ENCODE peak calls at places on chromosome 3, in ten cellular contexts. I, Q, S, R, M, T, L, V, B and X are unnamed samples. For H3K4me1, the result is how much of the 10 kb centered on the place peaks cover.

GRCh38 chr3:76308541-76308940 is 523.2 kb upstream of the ZNF717 start:
- DNase-seq in I (no peak), Q (no peak), S (no peak), R (no peak), M (no peak), T (no peak), L (no peak), V (no peak), B (no peak), X (no peak)

GRCh38 chr3:17832021-17832420 is 89.6 kb upstream of the TBC1D5 start:
- DNase-seq in I (no peak), Q (no peak), S (no peak), R (no peak), M (no peak), T (no peak), L (no peak), V (no peak), B (no peak), X (no peak)

GRCh38 chr3:147881933-147882332 is 472.8 kb downstream of the ZIC1 start:
- DNase-seq in I (no peak), Q (no peak), S (no peak), R (no peak), M (peak), T (no peak), L (no peak), V (no peak), B (no peak), X (no peak)

GRCh38 chr3:99499235-99499798 is 139.1 kb upstream of the COL8A1 start:
- DNase-seq in I (no peak), Q (no peak), S (peak), R (peak), M (peak), T (peak), L (peak), V (no peak), B (no peak), X (no peak)

GRCh38 chr3:166123576-166123975 is 286.4 kb upstream of the BCHE start:
- DNase-seq in I (no peak), Q (no peak), S (no peak), R (no peak), M (peak), T (no peak), L (no peak), V (no peak), B (no peak), X (no peak)

GRCh38 chr3:10187295-10187876 is 22.7 kb downstream of the IRAK2 start:
- DNase-seq in I (no peak), Q (no peak), S (no peak), R (no peak), M (peak), T (no peak), L (no peak), V (no peak), B (no peak), X (no peak)

GRCh38 chr3:157098823-157099185 is 61.1 kb downstream of the CCNL1 start:
- DNase-seq in I (no peak), Q (no peak), S (no peak), R (no peak), M (no peak), T (no peak), L (no peak), V (no peak), B (no peak), X (no peak)

GRCh38 chr3:69739204-69740102 is at the start of gene MITF:
- DNase-seq in I (peak), Q (peak), S (peak), R (peak), M (peak), T (peak), L (no peak), V (no peak), B (no peak), X (no peak)

GRCh38 chr3:49703443-49703927 is 14.1 kb downstream of the RNF123 start:
- DNase-seq in I (peak), Q (peak), S (peak), R (peak), M (peak), T (peak), L (peak), V (peak), B (peak), X (peak)

GRCh38 chr3:157794771-157795170 is 291.6 kb upstream of the VEPH1 start:
- DNase-seq in I (no peak), Q (no peak), S (no peak), R (no peak), M (no peak), T (no peak), L (no peak), V (no peak), B (no peak), X (no peak)

GRCh38 chr3:53629396-53629711 is 134.9 kb downstream of the CACNA1D start:
- DNase-seq in I (no peak), Q (no peak), S (no peak), R (no peak), M (no peak), T (peak), L (no peak), V (no peak), B (no peak), X (no peak)

GRCh38 chr3:111237906-111238305 is 166.3 kb downstream of the NECTIN3 start:
- DNase-seq in I (no peak), Q (no peak), S (no peak), R (no peak), M (no peak), T (no peak), L (no peak), V (no peak), B (no peak), X (no peak)

GRCh38 chr3:36965440-36965839 is 20.6 kb upstream of the TRANK1 start:
- DNase-seq in I (no peak), Q (no peak), S (no peak), R (peak), M (peak), T (no peak), L (no peak), V (no peak), B (no peak), X (no peak)

GRCh38 chr3:98557324-98558010 is 25.7 kb downstream of the GPR15 start:
- DNase-seq in I (no peak), Q (no peak), S (no peak), R (no peak), M (no peak), T (no peak), L (no peak), V (peak), B (no peak), X (peak)

GRCh38 chr3:11569156-11569741 is 74.5 kb downstream of the VGLL4 start:
- DNase-seq in I (no peak), Q (no peak), S (no peak), R (no peak), M (no peak), T (no peak), L (no peak), V (no peak), B (no peak), X (no peak)

GRCh38 chr3:44342191-44342790 is 3.7 kb downstream of the TCAIM start:
- DNase-seq in I (no peak), Q (no peak), S (no peak), R (no peak), M (no peak), T (no peak), L (no peak), V (no peak), B (no peak), X (no peak)

GRCh38 chr3:185490241-185490640 is 8.6 kb downstream of the TMEM41A start:
- DNase-seq in I (no peak), Q (no peak), S (no peak), R (no peak), M (no peak), T (no peak), L (no peak), V (no peak), B (no peak), X (no peak)

GRCh38 chr3:98115717-98116116 is 14.8 kb upstream of the OR5H1 start:
- DNase-seq in I (no peak), Q (no peak), S (no peak), R (no peak), M (no peak), T (no peak), L (no peak), V (no peak), B (no peak), X (no peak)

GRCh38 chr3:66761093-66761780 is 236.9 kb upstream of the KBTBD8 start:
- DNase-seq in I (no peak), Q (no peak), S (no peak), R (no peak), M (no peak), T (no peak), L (no peak), V (no peak), B (no peak), X (no peak)

GRCh38 chr3:127628788-127629456 is at the start of gene PODXL2:
- DNase-seq in I (no peak), Q (peak), S (peak), R (peak), M (peak), T (peak), L (peak), V (no peak), B (peak), X (peak)

GRCh38 chr3:188407158-188407880 is 253.4 kb downstream of the LPP start:
- DNase-seq in I (no peak), Q (no peak), S (no peak), R (no peak), M (no peak), T (no peak), L (no peak), V (no peak), B (no peak), X (no peak)

GRCh38 chr3:39962566-39962965 is 153.2 kb downstream of the MYRIP start:
- DNase-seq in I (no peak), Q (no peak), S (no peak), R (no peak), M (no peak), T (no peak), L (no peak), V (no peak), B (no peak), X (no peak)

GRCh38 chr3:10983219-10983916 is 9.2 kb upstream of the SLC6A1 start:
- DNase-seq in I (no peak), Q (peak), S (no peak), R (peak), M (peak), T (peak), L (peak), V (no peak), B (no peak), X (no peak)

GRCh38 chr3:38634133-38634532 is 15.4 kb downstream of the SCN5A start:
- DNase-seq in I (no peak), Q (no peak), S (peak), R (no peak), M (no peak), T (no peak), L (no peak), V (no peak), B (no peak), X (no peak)

GRCh38 chr3:157868168-157868567 is 238.1 kb downstream of the SHOX2 start:
- DNase-seq in I (no peak), Q (no peak), S (no peak), R (no peak), M (no peak), T (no peak), L (no peak), V (no peak), B (no peak), X (no peak)

GRCh38 chr3:179071569-179072397 is at the start of gene ZMAT3:
- DNase-seq in I (peak), Q (peak), S (peak), R (peak), M (peak), T (peak), L (peak), V (peak), B (peak), X (peak)

GRCh38 chr3:119319311-119319710 is 25.1 kb downstream of the ARHGAP31 start:
- DNase-seq in I (no peak), Q (no peak), S (no peak), R (no peak), M (no peak), T (no peak), L (no peak), V (no peak), B (no peak), X (no peak)

GRCh38 chr3:11154036-11154952 is at the start of gene HRH1:
- DNase-seq in I (no peak), Q (peak), S (peak), R (no peak), M (peak), T (no peak), L (no peak), V (no peak), B (no peak), X (no peak)

GRCh38 chr3:94524102-94524922 is 461.5 kb downstream of the NSUN3 start:
- DNase-seq in I (no peak), Q (no peak), S (no peak), R (peak), M (peak), T (no peak), L (no peak), V (no peak), B (no peak), X (no peak)

GRCh38 chr3:29901097-29901496 is 620.2 kb downstream of the RBMS3 start:
- DNase-seq in I (no peak), Q (no peak), S (no peak), R (no peak), M (no peak), T (no peak), L (no peak), V (no peak), B (no peak), X (no peak)

DNA sequence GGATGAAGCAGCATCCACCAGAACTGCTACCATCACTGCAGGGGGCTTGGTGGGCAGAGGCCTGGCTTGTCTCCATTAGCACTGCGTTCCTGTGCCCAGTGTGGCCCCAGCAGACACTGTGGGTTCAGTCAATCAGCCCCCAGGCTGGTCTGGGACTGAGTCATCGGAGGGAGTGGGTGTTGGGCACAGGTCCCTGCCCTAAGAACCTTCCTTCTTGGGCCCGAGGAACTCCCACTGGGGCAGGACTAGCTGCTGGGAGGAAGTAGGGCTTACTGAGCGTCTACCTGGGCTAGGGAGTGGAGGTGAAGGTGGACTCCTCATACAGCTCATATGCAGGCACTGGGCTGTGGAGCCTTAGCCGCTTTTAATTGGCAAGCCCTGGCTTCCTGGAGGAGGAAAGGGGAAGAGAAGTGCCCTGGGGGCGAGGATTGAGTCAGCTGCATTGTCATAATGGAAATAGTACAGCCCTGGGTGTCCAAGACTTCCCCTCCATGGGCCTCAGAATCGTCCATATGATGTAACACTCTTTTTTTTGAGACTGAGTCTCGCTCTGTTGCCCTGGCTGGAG is 1.4 kb upstream of the PPM1M start:
- DNase-seq in I (peak), Q (no peak), S (no peak), R (peak), M (no peak), T (peak), L (peak), V (peak), B (no peak), X (no peak)
- H3K4me3 ChIP-seq in I (no peak), Q (no peak), S (no peak), R (no peak), M (no peak), T (no peak), L (no peak), V (no peak), B (no peak), X (no peak)

DNA sequence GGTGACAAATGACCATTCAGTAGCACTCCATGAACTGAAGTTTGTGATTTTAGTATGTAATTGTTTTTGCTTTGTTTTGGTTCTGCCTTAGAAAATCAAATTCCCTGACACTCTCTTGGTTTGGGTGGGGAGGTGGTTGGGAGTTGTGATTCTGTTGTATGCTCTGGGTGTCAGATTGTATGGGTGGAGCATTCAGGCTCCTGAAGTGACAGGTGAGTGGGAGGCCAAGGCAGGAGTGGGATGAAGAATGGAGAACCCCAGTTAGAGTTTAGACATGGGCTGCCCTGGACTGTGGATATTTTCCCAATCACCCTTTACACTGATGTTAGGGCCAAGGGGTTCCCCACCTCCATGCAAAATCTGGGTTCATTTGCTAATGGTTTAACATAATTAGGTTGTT is 83.6 kb downstream of the ARPP21 start:
- DNase-seq in I (no peak), Q (no peak), S (no peak), R (no peak), M (no peak), T (no peak), L (no peak), V (no peak), B (no peak), X (no peak)
- H3K4me1 ChIP-seq in I (under half), Q (under half), S (under half), R (under half), M (under half), T (under half), L (under half), V (under half), B (under half), X (under half)

GRCh38 chr3:13245579-13245978 is 172.3 kb upstream of the IQSEC1 start:
- DNase-seq in I (no peak), Q (no peak), S (no peak), R (no peak), M (no peak), T (no peak), L (no peak), V (no peak), B (no peak), X (no peak)
- H3K4me3 ChIP-seq in I (no peak), Q (no peak), S (no peak), R (no peak), M (no peak), T (no peak), L (no peak), V (no peak), B (no peak), X (no peak)

DNA sequence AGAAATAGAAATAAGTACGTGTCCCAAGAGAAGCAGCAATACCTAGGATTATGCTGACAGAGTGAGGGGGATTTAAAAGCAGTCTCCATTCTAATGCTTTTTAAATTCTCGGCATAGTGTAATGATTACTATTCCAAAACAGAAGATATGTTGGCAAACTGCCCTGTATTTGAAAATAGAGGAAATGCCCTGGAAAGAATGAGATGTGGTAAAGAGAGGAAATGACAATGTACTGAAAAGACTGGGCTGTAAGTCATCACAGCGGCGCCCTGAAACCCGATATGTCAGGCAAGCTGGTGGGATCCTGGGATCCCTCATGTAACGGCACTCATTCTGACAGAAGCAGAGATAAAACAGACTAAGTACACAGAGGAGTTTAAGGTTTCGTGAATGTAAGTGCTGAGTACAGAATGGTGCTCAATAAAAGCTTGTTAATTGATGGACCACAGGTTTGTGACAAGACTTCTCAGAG is 91.2 kb downstream of the NFKBIZ start:
- DNase-seq in I (peak), Q (peak), S (peak), R (peak), M (peak), T (no peak), L (no peak), V (no peak), B (no peak), X (peak)
- H3K4me1 ChIP-seq in I (under half), Q (under half), S (under half), R (under half), M (under half), T (under half), L (under half), V (under half), B (half or more), X (half or more)

GRCh38 chr3:13549513-13550256 is 760 bp downstream of the FBLN2 start:
- DNase-seq in I (peak), Q (no peak), S (no peak), R (no peak), M (no peak), T (no peak), L (no peak), V (no peak), B (peak), X (no peak)
- H3K4me3 ChIP-seq in I (peak), Q (peak), S (peak), R (no peak), M (peak), T (peak), L (no peak), V (no peak), B (no peak), X (no peak)